ENCODE peak calls at places on chromosomes 4 and X, in six cellular contexts. One of them, this sample, is unnamed.

GRCh38 chr4:157700898-157701694 is 471.7 kb downstream of the GASK1B start:
- DNase-seq in suprapubic skin: no peak
- DNase-seq in pancreas: no peak
- DNase-seq in endothelial cell of umbilical vein: peak; percentile 98
- DNase-seq in tibial artery: no peak
- DNase-seq in esophagus squamous epithelium: no peak
- DNase-seq in this sample: no peak

GRCh38 chr4:3859571-3859970 is 93.4 kb downstream of the ADRA2C start:
- DNase-seq in suprapubic skin: no peak
- DNase-seq in pancreas: no peak
- DNase-seq in endothelial cell of umbilical vein: no peak
- DNase-seq in tibial artery: no peak
- DNase-seq in esophagus squamous epithelium: no peak
- DNase-seq in this sample: no peak

GRCh38 chrX:117871796-117872195 is 244.8 kb downstream of the KLHL13 start:
- DNase-seq in suprapubic skin: no peak
- DNase-seq in pancreas: no peak
- DNase-seq in endothelial cell of umbilical vein: no peak
- DNase-seq in tibial artery: no peak
- DNase-seq in esophagus squamous epithelium: no peak
- DNase-seq in this sample: no peak

GRCh38 chr4:129117705-129118104 is 21.8 kb downstream of the C4orf33 start:
- DNase-seq in suprapubic skin: no peak
- DNase-seq in pancreas: no peak
- DNase-seq in endothelial cell of umbilical vein: no peak
- DNase-seq in tibial artery: no peak
- DNase-seq in esophagus squamous epithelium: no peak
- DNase-seq in this sample: no peak

GRCh38 chr4:133320576-133321170 is 171.6 kb downstream of the PCDH10 start:
- DNase-seq in suprapubic skin: no peak
- DNase-seq in pancreas: no peak
- DNase-seq in endothelial cell of umbilical vein: peak; percentile 51
- DNase-seq in tibial artery: no peak
- DNase-seq in esophagus squamous epithelium: no peak
- DNase-seq in this sample: no peak

GRCh38 chrX:53294024-53294648 is 12.8 kb upstream of the IQSEC2 start:
- DNase-seq in suprapubic skin: no peak
- DNase-seq in pancreas: no peak
- DNase-seq in endothelial cell of umbilical vein: peak; percentile 3
- DNase-seq in tibial artery: no peak
- DNase-seq in esophagus squamous epithelium: no peak
- DNase-seq in this sample: no peak

GRCh38 chrX:107678957-107679740 is 50.8 kb downstream of the PRPS1 start:
- DNase-seq in suprapubic skin: peak; percentile 90
- DNase-seq in pancreas: no peak
- DNase-seq in endothelial cell of umbilical vein: no peak
- DNase-seq in tibial artery: peak; percentile 91
- DNase-seq in esophagus squamous epithelium: peak; percentile 39
- DNase-seq in this sample: peak; percentile 83

GRCh38 chrX:10582945-10583344 is 37.4 kb downstream of the MID1 start:
- DNase-seq in suprapubic skin: no peak
- DNase-seq in pancreas: no peak
- DNase-seq in endothelial cell of umbilical vein: peak; percentile 32
- DNase-seq in tibial artery: no peak
- DNase-seq in esophagus squamous epithelium: no peak
- DNase-seq in this sample: no peak

GRCh38 chrX:68307767-68308166 is 125.5 kb downstream of the OPHN1 start:
- DNase-seq in suprapubic skin: no peak
- DNase-seq in pancreas: no peak
- DNase-seq in endothelial cell of umbilical vein: no peak
- DNase-seq in tibial artery: no peak
- DNase-seq in esophagus squamous epithelium: no peak
- DNase-seq in this sample: no peak

GRCh38 chr4:17283832-17284231 is 228.1 kb downstream of the QDPR start:
- DNase-seq in suprapubic skin: no peak
- DNase-seq in pancreas: no peak
- DNase-seq in endothelial cell of umbilical vein: no peak
- DNase-seq in tibial artery: no peak
- DNase-seq in esophagus squamous epithelium: no peak
- DNase-seq in this sample: no peak

GRCh38 chr4:105951198-105951597 is 55.9 kb downstream of the NPNT start:
- DNase-seq in suprapubic skin: no peak
- DNase-seq in pancreas: no peak
- DNase-seq in endothelial cell of umbilical vein: no peak
- DNase-seq in tibial artery: no peak
- DNase-seq in esophagus squamous epithelium: no peak
- DNase-seq in this sample: no peak

GRCh38 chrX:119654112-119654531 is 38.8 kb downstream of the SEPTIN6 start:
- DNase-seq in suprapubic skin: no peak
- DNase-seq in pancreas: no peak
- DNase-seq in endothelial cell of umbilical vein: no peak
- DNase-seq in tibial artery: no peak
- DNase-seq in esophagus squamous epithelium: no peak
- DNase-seq in this sample: peak; percentile 56

GRCh38 chr4:116180056-116180690 is 905.2 kb downstream of the TRAM1L1 start:
- DNase-seq in suprapubic skin: no peak
- DNase-seq in pancreas: no peak
- DNase-seq in endothelial cell of umbilical vein: peak; percentile 14
- DNase-seq in tibial artery: no peak
- DNase-seq in esophagus squamous epithelium: no peak
- DNase-seq in this sample: no peak

GRCh38 chr4:174358823-174359222 is 75.1 kb downstream of the CEP44 start:
- DNase-seq in suprapubic skin: no peak
- DNase-seq in pancreas: no peak
- DNase-seq in endothelial cell of umbilical vein: no peak
- DNase-seq in tibial artery: no peak
- DNase-seq in esophagus squamous epithelium: no peak
- DNase-seq in this sample: no peak

GRCh38 chr4:53928825-53929224 is 135.6 kb downstream of the CHIC2 start:
- DNase-seq in suprapubic skin: no peak
- DNase-seq in pancreas: no peak
- DNase-seq in endothelial cell of umbilical vein: no peak
- DNase-seq in tibial artery: no peak
- DNase-seq in esophagus squamous epithelium: no peak
- DNase-seq in this sample: no peak

GRCh38 chrX:23901065-23901464 is 6.7 kb downstream of the APOO start:
- DNase-seq in suprapubic skin: no peak
- DNase-seq in pancreas: no peak
- DNase-seq in endothelial cell of umbilical vein: peak; percentile 74
- DNase-seq in tibial artery: no peak
- DNase-seq in esophagus squamous epithelium: no peak
- DNase-seq in this sample: no peak

GRCh38 chr4:27062256-27062655 is 201.6 kb downstream of the STIM2 start:
- DNase-seq in suprapubic skin: no peak
- DNase-seq in pancreas: no peak
- DNase-seq in endothelial cell of umbilical vein: no peak
- DNase-seq in tibial artery: no peak
- DNase-seq in esophagus squamous epithelium: no peak
- DNase-seq in this sample: no peak

GRCh38 chr4:21184788-21185187 is 484.5 kb downstream of the PACRGL start:
- DNase-seq in suprapubic skin: no peak
- DNase-seq in pancreas: no peak
- DNase-seq in endothelial cell of umbilical vein: no peak
- DNase-seq in tibial artery: no peak
- DNase-seq in esophagus squamous epithelium: no peak
- DNase-seq in this sample: no peak

GRCh38 chr4:78650106-78651021 is 98.8 kb downstream of the ANXA3 start:
- DNase-seq in suprapubic skin: no peak
- DNase-seq in pancreas: no peak
- DNase-seq in endothelial cell of umbilical vein: no peak
- DNase-seq in tibial artery: no peak
- DNase-seq in esophagus squamous epithelium: no peak
- DNase-seq in this sample: no peak

GRCh38 chr4:148453833-148454232 is 11.6 kb upstream of the NR3C2 start:
- DNase-seq in suprapubic skin: no peak
- DNase-seq in pancreas: no peak
- DNase-seq in endothelial cell of umbilical vein: no peak
- DNase-seq in tibial artery: no peak
- DNase-seq in esophagus squamous epithelium: no peak
- DNase-seq in this sample: no peak

GRCh38 chr4:40316333-40316781 is 18.8 kb upstream of the CHRNA9 start:
- DNase-seq in suprapubic skin: no peak
- DNase-seq in pancreas: no peak
- DNase-seq in endothelial cell of umbilical vein: peak; percentile 92
- DNase-seq in tibial artery: no peak
- DNase-seq in esophagus squamous epithelium: no peak
- DNase-seq in this sample: no peak

DNA sequence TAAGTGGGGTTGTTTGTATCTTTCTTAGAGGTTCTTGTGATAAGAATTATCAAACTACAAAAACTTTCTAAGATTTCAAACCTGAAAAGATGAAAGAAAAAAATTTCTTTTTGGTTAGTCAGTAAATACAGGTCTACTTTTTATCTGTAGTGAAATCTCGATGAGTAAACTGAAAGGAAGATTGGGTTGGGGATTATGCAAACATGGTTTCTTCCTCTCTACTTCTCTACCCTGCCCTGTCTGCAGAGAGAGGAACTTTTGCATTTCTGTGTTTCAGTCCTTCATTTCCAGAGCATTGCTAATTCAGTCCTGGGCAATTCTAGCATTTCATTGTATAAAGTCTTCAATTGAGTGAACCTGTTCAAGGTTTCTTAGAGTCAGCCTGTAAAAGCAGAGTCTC is 51.6 kb upstream of the IL2 start:
- DNase-seq in suprapubic skin: no peak
- DNase-seq in pancreas: no peak
- DNase-seq in endothelial cell of umbilical vein: no peak
- DNase-seq in tibial artery: no peak
- DNase-seq in esophagus squamous epithelium: no peak
- DNase-seq in this sample: no peak
- H3K27ac ChIP-seq in suprapubic skin: no peak overlapping the region
- H3K27ac ChIP-seq in pancreas: no peak overlapping the region
- H3K27ac ChIP-seq in endothelial cell of umbilical vein: no peak overlapping the region
- H3K27ac ChIP-seq in tibial artery: no peak overlapping the region
- H3K27ac ChIP-seq in esophagus squamous epithelium: no peak overlapping the region
- H3K27ac ChIP-seq in this sample: no peak overlapping the region

GRCh38 chr4:8041868-8042267 is 102.2 kb upstream of the AFAP1 start:
- DNase-seq in suprapubic skin: no peak
- DNase-seq in pancreas: no peak
- DNase-seq in endothelial cell of umbilical vein: no peak
- DNase-seq in tibial artery: no peak
- DNase-seq in esophagus squamous epithelium: no peak
- DNase-seq in this sample: no peak
- H3K4me1 ChIP-seq in suprapubic skin: no peaks in the 10 kb centered on the region
- H3K4me1 ChIP-seq in pancreas: no peaks in the 10 kb centered on the region
- H3K4me1 ChIP-seq in endothelial cell of umbilical vein: no peaks in the 10 kb centered on the region
- H3K4me1 ChIP-seq in tibial artery: no peaks in the 10 kb centered on the region
- H3K4me1 ChIP-seq in esophagus squamous epithelium: no peaks in the 10 kb centered on the region
- H3K4me1 ChIP-seq in this sample: no peaks in the 10 kb centered on the region

DNA sequence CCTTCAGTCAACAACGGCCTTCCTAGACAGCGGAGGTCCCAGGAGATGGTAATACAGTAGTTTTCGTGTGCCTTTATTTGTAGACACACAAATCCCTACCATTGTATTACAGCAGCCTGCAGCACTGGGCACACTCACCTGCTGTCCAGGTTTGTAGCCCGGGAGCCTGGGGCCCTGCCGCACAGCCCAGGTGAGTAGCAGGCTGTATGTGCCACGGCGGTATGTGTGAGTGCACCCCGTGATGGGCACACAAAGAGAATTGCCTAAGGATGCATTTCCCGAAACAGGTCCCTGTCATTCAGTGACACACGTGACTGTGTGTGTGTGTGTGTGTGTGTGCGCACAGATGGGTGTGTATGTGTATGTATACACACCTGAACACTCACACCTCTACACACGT is 8.1 kb upstream of the SLC25A6 start:
- DNase-seq in suprapubic skin: no peak
- DNase-seq in pancreas: peak; percentile 5
- DNase-seq in endothelial cell of umbilical vein: no peak
- DNase-seq in tibial artery: peak; percentile 56
- DNase-seq in esophagus squamous epithelium: no peak
- DNase-seq in this sample: peak; percentile 9
- H3K36me3 ChIP-seq in suprapubic skin: peaks cover 48% of the 10 kb centered on the region
- H3K36me3 ChIP-seq in pancreas: no peaks in the 10 kb centered on the region
- H3K36me3 ChIP-seq in endothelial cell of umbilical vein: peaks cover 15% of the 10 kb centered on the region
- H3K36me3 ChIP-seq in tibial artery: peaks cover 63% of the 10 kb centered on the region
- H3K36me3 ChIP-seq in esophagus squamous epithelium: peaks cover 86% of the 10 kb centered on the region
- H3K36me3 ChIP-seq in this sample: peaks cover 47% of the 10 kb centered on the region

DNA sequence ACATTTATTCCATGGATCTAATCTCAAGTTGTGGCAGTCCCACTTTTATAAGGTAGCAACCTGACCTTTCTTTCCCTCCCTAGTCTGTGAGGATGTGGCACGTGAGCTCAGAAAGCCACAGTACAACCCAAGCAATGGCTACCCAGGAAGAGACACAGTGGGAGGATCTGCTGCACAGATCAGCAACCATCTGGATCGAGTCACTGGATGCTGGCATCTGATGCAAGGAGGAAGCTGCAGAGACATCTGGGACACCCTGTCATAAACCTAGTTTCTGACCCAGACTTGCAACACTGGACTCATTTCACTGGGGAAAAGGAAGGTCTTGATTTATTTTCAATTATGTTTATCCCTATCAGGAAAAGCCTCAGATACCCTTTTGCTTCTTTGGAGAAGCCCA is 327.1 kb downstream of the PAPSS1 start:
- DNase-seq in suprapubic skin: no peak
- DNase-seq in pancreas: no peak
- DNase-seq in endothelial cell of umbilical vein: no peak
- DNase-seq in tibial artery: no peak
- DNase-seq in esophagus squamous epithelium: no peak
- DNase-seq in this sample: no peak
- H3K27ac ChIP-seq in suprapubic skin: peak overlapping the region; percentile 34
- H3K27ac ChIP-seq in pancreas: no peak overlapping the region
- H3K27ac ChIP-seq in endothelial cell of umbilical vein: no peak overlapping the region
- H3K27ac ChIP-seq in tibial artery: no peak overlapping the region
- H3K27ac ChIP-seq in esophagus squamous epithelium: no peak overlapping the region
- H3K27ac ChIP-seq in this sample: no peak overlapping the region

GRCh38 chr4:155569960-155570515 is 96.6 kb upstream of the GUCY1A1 start:
- DNase-seq in suprapubic skin: no peak
- DNase-seq in pancreas: no peak
- DNase-seq in endothelial cell of umbilical vein: peak; percentile 18
- DNase-seq in tibial artery: no peak
- DNase-seq in esophagus squamous epithelium: no peak
- DNase-seq in this sample: no peak
- H3K4me1 ChIP-seq in suprapubic skin: no peaks in the 10 kb centered on the region
- H3K4me1 ChIP-seq in pancreas: no peaks in the 10 kb centered on the region
- H3K4me1 ChIP-seq in endothelial cell of umbilical vein: no peaks in the 10 kb centered on the region
- H3K4me1 ChIP-seq in tibial artery: no peaks in the 10 kb centered on the region
- H3K4me1 ChIP-seq in esophagus squamous epithelium: no peaks in the 10 kb centered on the region
- H3K4me1 ChIP-seq in this sample: peaks cover 16% of the 10 kb centered on the region

GRCh38 chr4:56612282-56612681 is 68.8 kb downstream of the HOPX start:
- DNase-seq in suprapubic skin: no peak
- DNase-seq in pancreas: no peak
- DNase-seq in endothelial cell of umbilical vein: no peak
- DNase-seq in tibial artery: no peak
- DNase-seq in esophagus squamous epithelium: no peak
- DNase-seq in this sample: no peak
- H3K36me3 ChIP-seq in suprapubic skin: no peaks in the 10 kb centered on the region
- H3K36me3 ChIP-seq in pancreas: no peaks in the 10 kb centered on the region
- H3K36me3 ChIP-seq in endothelial cell of umbilical vein: no peaks in the 10 kb centered on the region
- H3K36me3 ChIP-seq in tibial artery: no peaks in the 10 kb centered on the region
- H3K36me3 ChIP-seq in esophagus squamous epithelium: no peaks in the 10 kb centered on the region
- H3K36me3 ChIP-seq in this sample: no peaks in the 10 kb centered on the region

DNA sequence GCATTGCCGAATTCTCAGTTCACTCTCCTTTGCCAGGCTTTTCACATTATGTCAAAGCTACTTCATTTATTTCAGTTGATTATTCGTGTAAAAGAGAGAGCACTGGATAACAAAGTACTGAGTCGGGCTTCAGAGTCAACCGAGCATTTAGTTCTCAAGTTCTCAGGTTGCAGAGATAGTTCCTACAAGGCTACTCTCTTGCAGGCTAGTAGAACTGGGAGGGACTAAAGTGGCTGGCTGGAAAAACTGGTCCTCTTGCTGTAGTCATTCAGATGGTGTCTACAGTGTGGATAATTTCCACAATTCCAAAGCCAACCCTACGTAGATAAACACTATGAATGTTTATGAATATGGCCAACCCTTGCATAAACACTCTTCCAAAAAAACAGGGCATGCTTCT is 4.6 kb upstream of the CCNG2 start:
- DNase-seq in suprapubic skin: no peak
- DNase-seq in pancreas: no peak
- DNase-seq in endothelial cell of umbilical vein: no peak
- DNase-seq in tibial artery: no peak
- DNase-seq in esophagus squamous epithelium: no peak
- DNase-seq in this sample: no peak
- H3K27ac ChIP-seq in suprapubic skin: no peak overlapping the region
- H3K27ac ChIP-seq in pancreas: no peak overlapping the region
- H3K27ac ChIP-seq in endothelial cell of umbilical vein: no peak overlapping the region
- H3K27ac ChIP-seq in tibial artery: no peak overlapping the region
- H3K27ac ChIP-seq in esophagus squamous epithelium: no peak overlapping the region
- H3K27ac ChIP-seq in this sample: no peak overlapping the region